ENCODE peak calls at places on chromosomes 11 and 22, in five cellular contexts. L is neural progenitor cell, Z is Peyer's patch, W is dorsolateral prefrontal cortex, R is lung. H is an unnamed sample.

GRCh38 chr22:50303848-50304527 is 3.5 kb downstream of the PLXNB2 start:
- DNase-seq in L (peak; percentile 33), Z (peak; percentile 73), W (no peak), R (peak; percentile 67), H (no peak)

GRCh38 chr11:16512163-16512562 is 155.8 kb upstream of the SOX6 start:
- DNase-seq in L (no peak), Z (no peak), W (no peak), R (no peak), H (no peak)

GRCh38 chr22:37021710-37022482 is 2.4 kb downstream of the MPST start:
- DNase-seq in L (peak; percentile 86), Z (peak; percentile 77), W (no peak), R (no peak), H (no peak)

GRCh38 chr11:95358516-95359322 is 127.7 kb upstream of the SESN3 start:
- DNase-seq in L (no peak), Z (no peak), W (no peak), R (no peak), H (no peak)

GRCh38 chr11:7969756-7970646 is 4.8 kb upstream of the NLRP10 start:
- DNase-seq in L (no peak), Z (no peak), W (no peak), R (no peak), H (no peak)

GRCh38 chr11:103091441-103091809 is 535 bp downstream of the DCUN1D5 start:
- DNase-seq in L (peak; percentile 58), Z (peak; percentile 64), W (peak; percentile 55), R (peak; percentile 38), H (no peak)

GRCh38 chr11:107702723-107703122 is 9.1 kb downstream of the SLN start:
- DNase-seq in L (no peak), Z (no peak), W (no peak), R (no peak), H (no peak)

GRCh38 chr22:27220349-27220748 is 563.0 kb downstream of the MIAT start:
- DNase-seq in L (no peak), Z (no peak), W (no peak), R (no peak), H (no peak)

GRCh38 chr11:60699282-60699681 is at the start of gene MS4A8:
- DNase-seq in L (no peak), Z (no peak), W (no peak), R (no peak), H (no peak)

GRCh38 chr22:42786606-42787356 is 66.1 kb upstream of the A4GALT start:
- DNase-seq in L (no peak), Z (no peak), W (no peak), R (no peak), H (no peak)

GRCh38 chr22:27473533-27473932 is 328.0 kb downstream of the MN1 start:
- DNase-seq in L (no peak), Z (no peak), W (no peak), R (no peak), H (no peak)

DNA sequence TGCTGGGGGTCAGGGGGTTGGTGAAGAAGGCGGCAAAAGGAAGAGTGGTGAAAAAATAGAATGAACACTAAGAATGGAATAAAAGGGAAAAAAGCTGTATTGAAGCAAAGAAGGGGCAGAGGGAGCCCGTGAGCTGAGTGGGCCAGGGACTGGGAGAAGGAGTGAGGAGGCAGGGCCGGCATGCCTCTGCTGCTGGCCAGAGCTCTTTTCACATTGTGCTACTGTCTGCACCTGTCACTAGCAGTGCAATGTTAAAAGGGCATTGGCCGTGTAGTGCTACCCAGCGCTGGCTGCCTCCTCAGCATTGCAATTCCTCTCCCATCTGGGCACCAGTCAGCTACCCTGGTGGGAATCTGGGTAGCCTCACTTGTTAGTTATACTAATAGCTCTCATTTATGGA is 8.7 kb downstream of the YPEL4 start:
- DNase-seq in L (peak; percentile 70), Z (no peak), W (no peak), R (no peak), H (no peak)
- H3K27ac ChIP-seq in L (peak overlapping the region; percentile 98), Z (no peak overlapping the region), W (peak overlapping the region; percentile 61), R (no peak overlapping the region), H (no peak overlapping the region)

GRCh38 chr11:118851970-118852369 is 31.7 kb upstream of the CXCR5 start:
- DNase-seq in L (no peak), Z (no peak), W (no peak), R (no peak), H (no peak)
- H3K4me3 ChIP-seq in L (no peak overlapping the region), Z (no peak overlapping the region), W (no peak overlapping the region), R (no peak overlapping the region), H (no peak overlapping the region)

GRCh38 chr11:118592616-118593367 is 14.6 kb upstream of the PHLDB1 start:
- DNase-seq in L (no peak), Z (no peak), W (no peak), R (no peak), H (no peak)
- H3K27ac ChIP-seq in L (no peak overlapping the region), Z (peak overlapping the region; percentile 70), W (peak overlapping the region; percentile 66), R (no peak overlapping the region), H (peak overlapping the region; percentile 81)

DNA sequence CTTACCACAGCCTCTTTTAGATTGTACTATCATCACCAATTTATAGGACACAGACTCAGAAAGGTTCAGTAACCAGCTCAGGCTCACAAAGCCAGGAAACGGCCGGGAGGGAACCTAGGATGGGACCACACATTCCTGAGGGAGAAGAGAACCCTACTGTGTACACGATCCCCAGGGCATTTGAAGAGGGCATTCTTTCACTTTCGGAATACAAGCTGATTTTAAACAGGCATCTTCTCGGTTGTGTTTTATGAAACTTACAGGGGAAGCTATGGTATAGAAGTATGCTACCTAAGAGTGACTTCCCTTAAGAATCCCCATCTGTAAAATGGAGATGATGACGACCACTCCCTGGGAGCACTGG is 19.0 kb downstream of the SMCO4 start:
- DNase-seq in L (no peak), Z (no peak), W (no peak), R (no peak), H (no peak)
- H3K4me3 ChIP-seq in L (no peak overlapping the region), Z (no peak overlapping the region), W (no peak overlapping the region), R (no peak overlapping the region), H (no peak overlapping the region)

DNA sequence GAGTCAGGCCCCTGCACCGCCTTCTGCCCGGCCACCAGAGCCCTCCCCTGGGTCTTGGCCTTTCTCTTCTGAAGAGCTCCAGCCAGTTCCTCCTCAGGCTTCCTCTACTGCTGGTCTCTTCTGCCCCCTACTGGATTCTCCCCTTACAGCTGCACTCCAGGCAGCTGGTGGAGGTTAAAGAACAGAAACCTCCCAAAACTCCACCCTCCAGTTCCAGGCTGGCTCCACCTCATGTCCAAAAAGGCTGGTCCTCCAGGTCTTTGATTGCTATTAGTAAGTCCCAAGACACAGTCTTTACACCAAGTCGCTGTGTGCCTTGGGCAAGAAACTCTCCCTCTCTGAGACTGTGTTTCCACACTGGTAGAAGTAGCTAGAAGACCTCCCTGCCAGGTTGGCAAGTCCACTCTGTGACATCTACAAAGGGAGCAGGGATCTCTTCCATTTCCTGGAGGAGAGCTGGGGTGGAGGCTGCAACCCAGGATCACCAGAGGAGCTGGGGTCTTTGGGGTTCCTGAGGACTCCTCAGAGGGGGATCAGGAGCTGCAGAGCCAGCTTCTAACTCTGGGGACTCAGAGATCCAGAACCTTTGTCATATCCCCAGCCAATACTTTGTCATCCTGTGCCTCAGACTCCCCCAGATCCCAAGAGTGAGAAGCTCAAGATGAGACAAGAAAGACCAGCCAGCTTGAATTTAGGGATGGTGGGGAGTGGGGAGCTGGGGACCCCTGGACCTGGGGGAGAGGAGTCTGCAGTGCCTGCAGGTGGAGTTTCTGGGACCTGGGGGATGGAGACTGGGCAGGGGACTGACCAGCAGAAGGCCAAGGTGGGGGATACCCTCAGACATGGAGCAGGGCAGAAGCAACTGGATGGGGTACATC is 3.4 kb upstream of the IGLL5 start:
- DNase-seq in L (peak; percentile 86), Z (no peak), W (no peak), R (peak; percentile 58), H (no peak)
- H3K27ac ChIP-seq in L (no peak overlapping the region), Z (no peak overlapping the region), W (no peak overlapping the region), R (no peak overlapping the region), H (no peak overlapping the region)

DNA sequence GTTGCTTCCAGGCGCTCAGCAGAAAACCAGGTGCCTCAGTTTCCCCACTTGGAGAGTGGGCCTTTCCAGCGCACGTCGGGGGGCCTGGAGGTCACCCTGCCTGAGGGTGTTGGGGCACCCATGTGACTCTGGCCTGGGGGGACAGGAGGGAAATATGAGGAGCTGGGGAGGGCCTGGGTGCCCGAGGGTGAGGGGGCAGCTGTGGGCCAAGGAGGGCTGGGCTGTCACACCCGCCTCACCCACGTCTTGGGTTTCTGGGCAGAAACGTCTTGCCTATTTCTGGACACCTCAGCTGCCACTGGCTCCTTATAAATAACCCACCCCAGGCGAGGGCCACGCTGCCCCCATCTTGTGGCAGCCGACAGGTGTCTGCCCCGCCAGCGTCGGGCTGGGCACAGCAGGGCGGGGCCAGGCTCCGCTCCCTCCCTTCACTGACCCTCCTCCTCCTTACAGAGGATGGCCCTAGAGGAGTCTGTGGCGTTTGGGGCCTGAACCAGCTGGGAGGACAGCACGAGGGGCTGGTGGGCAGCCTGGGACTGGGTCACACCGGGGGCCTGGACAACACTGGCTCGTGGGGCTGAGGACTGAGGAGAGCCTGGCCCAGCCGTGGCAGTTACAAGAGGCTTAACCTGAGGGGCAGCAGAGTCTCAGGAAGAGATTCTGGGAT is 1.5 kb downstream of the TNNT3 start:
- DNase-seq in L (peak; percentile 11), Z (peak; percentile 42), W (no peak), R (no peak), H (no peak)
- H3K4me3 ChIP-seq in L (no peak overlapping the region), Z (no peak overlapping the region), W (no peak overlapping the region), R (no peak overlapping the region), H (no peak overlapping the region)

GRCh38 chr11:67503119-67504022 is 1.8 kb downstream of the PITPNM1 start:
- DNase-seq in L (peak; percentile 62), Z (no peak), W (no peak), R (no peak), H (no peak)

GRCh38 chr11:67504023-67504949 is 877 bp downstream of the PITPNM1 start:
- DNase-seq in L (peak; percentile 78), Z (peak; percentile 54), W (no peak), R (no peak), H (no peak)

GRCh38 chr11:67505605-67506396 is 638 bp upstream of the PITPNM1 start:
- DNase-seq in L (peak; percentile 94), Z (peak; percentile 95), W (peak; percentile 78), R (peak; percentile 94), H (peak; percentile 83)

GRCh38 chr11:67506426-67507032 is 1.4 kb upstream of the PITPNM1 start:
- DNase-seq in L (no peak), Z (no peak), W (no peak), R (no peak), H (no peak)

DNA sequence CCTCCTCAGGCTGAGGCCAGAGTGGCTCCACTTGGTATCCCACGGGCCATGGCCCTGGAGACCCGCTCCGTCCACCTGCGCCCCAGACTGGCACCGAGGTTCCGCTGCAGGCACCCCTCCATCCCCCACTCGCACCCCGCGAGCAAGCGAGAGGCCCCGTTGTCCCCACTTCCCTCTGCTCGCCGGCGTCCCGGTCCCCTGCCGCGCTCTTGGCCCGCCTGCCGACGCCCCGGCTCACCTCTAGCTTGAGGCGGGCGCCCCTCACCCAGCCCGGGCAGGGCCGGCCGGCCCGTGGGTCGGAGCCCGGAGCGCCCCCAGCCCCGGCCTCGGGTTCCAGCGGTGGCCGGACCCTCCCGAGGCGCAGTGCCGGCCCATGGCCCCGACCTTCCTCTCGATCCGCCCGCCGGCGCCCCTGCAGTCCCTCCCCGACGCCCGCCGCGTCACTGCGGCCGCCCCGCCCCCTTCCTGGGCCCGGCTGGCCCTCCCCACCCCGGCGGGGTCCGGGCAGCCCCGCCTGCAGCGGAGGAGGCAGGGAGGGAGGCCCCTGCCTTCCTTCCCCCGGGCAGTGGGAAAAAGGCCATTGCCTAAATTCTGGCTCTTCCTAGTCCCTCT is at the start of gene PITPNM1:
- DNase-seq in L (peak; percentile 86), Z (peak; percentile 90), W (no peak), R (peak; percentile 76), H (no peak)
- H3K27ac ChIP-seq in L (no peak within 1 kb of the TSS), Z (peak within 1 kb of the TSS; percentile 98), W (peak within 1 kb of the TSS; percentile 100), R (peak within 1 kb of the TSS; percentile 96), H (peak within 1 kb of the TSS; percentile 96)

GRCh38 chr11:124762077-124762623 is at the start of gene ESAM:
- DNase-seq in L (peak; percentile 72), Z (peak; percentile 82), W (no peak), R (peak; percentile 76), H (no peak)
- H3K4me3 ChIP-seq in L (peak within 1 kb of the TSS; percentile 49), Z (peak within 1 kb of the TSS; percentile 74), W (peak within 1 kb of the TSS; percentile 49), R (peak within 1 kb of the TSS; percentile 56), H (peak within 1 kb of the TSS; percentile 70)

H was measured in thoracic aorta.